ENCODE peak calls at places on chromosomes 1 and 21, in ten cellular contexts. One of them, this sample, is unnamed.
A peak's percentile ranks its signal among the peaks of the same experiment; 100 is the strongest.

GRCh38 chr21:33668180-33668579 is 25.9 kb downstream of the ITSN1 start:
- DNase-seq in heart left ventricle: no peak
- DNase-seq in cardiac muscle cell: no peak
- DNase-seq in left ventricle myocardium inferior: no peak
- DNase-seq in coronary artery: no peak
- DNase-seq in GM23338: no peak
- DNase-seq in dorsolateral prefrontal cortex: no peak
- DNase-seq in PC-3: no peak
- DNase-seq in gastrocnemius medialis: no peak
- DNase-seq in upper lobe of right lung: no peak
- DNase-seq in this sample: no peak

GRCh38 chr1:226881515-226882185 is 11.2 kb downstream of the PSEN2 start:
- DNase-seq in heart left ventricle: no peak
- DNase-seq in cardiac muscle cell: no peak
- DNase-seq in left ventricle myocardium inferior: no peak
- DNase-seq in coronary artery: no peak
- DNase-seq in GM23338: no peak
- DNase-seq in dorsolateral prefrontal cortex: no peak
- DNase-seq in PC-3: no peak
- DNase-seq in gastrocnemius medialis: no peak
- DNase-seq in upper lobe of right lung: no peak
- DNase-seq in this sample: no peak

GRCh38 chr1:185144233-185144632 is 12.5 kb downstream of the TRMT1L start:
- DNase-seq in heart left ventricle: no peak
- DNase-seq in cardiac muscle cell: no peak
- DNase-seq in left ventricle myocardium inferior: no peak
- DNase-seq in coronary artery: no peak
- DNase-seq in GM23338: no peak
- DNase-seq in dorsolateral prefrontal cortex: no peak
- DNase-seq in PC-3: peak; percentile 28
- DNase-seq in gastrocnemius medialis: no peak
- DNase-seq in upper lobe of right lung: no peak
- DNase-seq in this sample: peak; percentile 6

GRCh38 chr1:150567717-150568561 is 11.5 kb downstream of the MCL1 start:
- DNase-seq in heart left ventricle: peak; percentile 80
- DNase-seq in cardiac muscle cell: peak; percentile 82
- DNase-seq in left ventricle myocardium inferior: peak; percentile 75
- DNase-seq in coronary artery: peak; percentile 96
- DNase-seq in GM23338: peak; percentile 99
- DNase-seq in dorsolateral prefrontal cortex: no peak
- DNase-seq in PC-3: peak; percentile 93
- DNase-seq in gastrocnemius medialis: peak; percentile 89
- DNase-seq in upper lobe of right lung: peak; percentile 91
- DNase-seq in this sample: peak; percentile 87

GRCh38 chr1:204077979-204078696 is 5.2 kb downstream of the SOX13 start:
- DNase-seq in heart left ventricle: no peak
- DNase-seq in cardiac muscle cell: peak; percentile 87
- DNase-seq in left ventricle myocardium inferior: no peak
- DNase-seq in coronary artery: no peak
- DNase-seq in GM23338: peak; percentile 96
- DNase-seq in dorsolateral prefrontal cortex: no peak
- DNase-seq in PC-3: no peak
- DNase-seq in gastrocnemius medialis: no peak
- DNase-seq in upper lobe of right lung: peak; percentile 71
- DNase-seq in this sample: peak; percentile 84

GRCh38 chr1:205301220-205301821 is 20.2 kb downstream of the NUAK2 start:
- DNase-seq in heart left ventricle: no peak
- DNase-seq in cardiac muscle cell: peak; percentile 86
- DNase-seq in left ventricle myocardium inferior: no peak
- DNase-seq in coronary artery: no peak
- DNase-seq in GM23338: peak; percentile 100
- DNase-seq in dorsolateral prefrontal cortex: no peak
- DNase-seq in PC-3: peak; percentile 56
- DNase-seq in gastrocnemius medialis: no peak
- DNase-seq in upper lobe of right lung: peak; percentile 95
- DNase-seq in this sample: peak; percentile 84

GRCh38 chr1:33234131-33234530 is 22.2 kb upstream of the ZNF362 start:
- DNase-seq in heart left ventricle: no peak
- DNase-seq in cardiac muscle cell: no peak
- DNase-seq in left ventricle myocardium inferior: no peak
- DNase-seq in coronary artery: no peak
- DNase-seq in GM23338: no peak
- DNase-seq in dorsolateral prefrontal cortex: no peak
- DNase-seq in PC-3: no peak
- DNase-seq in gastrocnemius medialis: no peak
- DNase-seq in upper lobe of right lung: no peak
- DNase-seq in this sample: no peak

GRCh38 chr1:66576645-66577044 is 42.7 kb downstream of the SGIP1 start:
- DNase-seq in heart left ventricle: no peak
- DNase-seq in cardiac muscle cell: peak; percentile 28
- DNase-seq in left ventricle myocardium inferior: no peak
- DNase-seq in coronary artery: no peak
- DNase-seq in GM23338: no peak
- DNase-seq in dorsolateral prefrontal cortex: no peak
- DNase-seq in PC-3: no peak
- DNase-seq in gastrocnemius medialis: no peak
- DNase-seq in upper lobe of right lung: no peak
- DNase-seq in this sample: no peak

GRCh38 chr1:154179951-154180687 is 11.8 kb downstream of the TPM3 start:
- DNase-seq in heart left ventricle: no peak
- DNase-seq in cardiac muscle cell: no peak
- DNase-seq in left ventricle myocardium inferior: no peak
- DNase-seq in coronary artery: no peak
- DNase-seq in GM23338: peak; percentile 72
- DNase-seq in dorsolateral prefrontal cortex: no peak
- DNase-seq in PC-3: no peak
- DNase-seq in gastrocnemius medialis: no peak
- DNase-seq in upper lobe of right lung: no peak
- DNase-seq in this sample: no peak

GRCh38 chr1:18021242-18021641 is 86.4 kb upstream of the IGSF21 start:
- DNase-seq in heart left ventricle: no peak
- DNase-seq in cardiac muscle cell: no peak
- DNase-seq in left ventricle myocardium inferior: no peak
- DNase-seq in coronary artery: no peak
- DNase-seq in GM23338: no peak
- DNase-seq in dorsolateral prefrontal cortex: no peak
- DNase-seq in PC-3: no peak
- DNase-seq in gastrocnemius medialis: no peak
- DNase-seq in upper lobe of right lung: peak; percentile 6
- DNase-seq in this sample: no peak

GRCh38 chr1:230277201-230277771 is 148.8 kb downstream of the PGBD5 start:
- DNase-seq in heart left ventricle: no peak
- DNase-seq in cardiac muscle cell: no peak
- DNase-seq in left ventricle myocardium inferior: no peak
- DNase-seq in coronary artery: no peak
- DNase-seq in GM23338: peak; percentile 97
- DNase-seq in dorsolateral prefrontal cortex: no peak
- DNase-seq in PC-3: no peak
- DNase-seq in gastrocnemius medialis: no peak
- DNase-seq in upper lobe of right lung: peak; percentile 36
- DNase-seq in this sample: no peak

DNA sequence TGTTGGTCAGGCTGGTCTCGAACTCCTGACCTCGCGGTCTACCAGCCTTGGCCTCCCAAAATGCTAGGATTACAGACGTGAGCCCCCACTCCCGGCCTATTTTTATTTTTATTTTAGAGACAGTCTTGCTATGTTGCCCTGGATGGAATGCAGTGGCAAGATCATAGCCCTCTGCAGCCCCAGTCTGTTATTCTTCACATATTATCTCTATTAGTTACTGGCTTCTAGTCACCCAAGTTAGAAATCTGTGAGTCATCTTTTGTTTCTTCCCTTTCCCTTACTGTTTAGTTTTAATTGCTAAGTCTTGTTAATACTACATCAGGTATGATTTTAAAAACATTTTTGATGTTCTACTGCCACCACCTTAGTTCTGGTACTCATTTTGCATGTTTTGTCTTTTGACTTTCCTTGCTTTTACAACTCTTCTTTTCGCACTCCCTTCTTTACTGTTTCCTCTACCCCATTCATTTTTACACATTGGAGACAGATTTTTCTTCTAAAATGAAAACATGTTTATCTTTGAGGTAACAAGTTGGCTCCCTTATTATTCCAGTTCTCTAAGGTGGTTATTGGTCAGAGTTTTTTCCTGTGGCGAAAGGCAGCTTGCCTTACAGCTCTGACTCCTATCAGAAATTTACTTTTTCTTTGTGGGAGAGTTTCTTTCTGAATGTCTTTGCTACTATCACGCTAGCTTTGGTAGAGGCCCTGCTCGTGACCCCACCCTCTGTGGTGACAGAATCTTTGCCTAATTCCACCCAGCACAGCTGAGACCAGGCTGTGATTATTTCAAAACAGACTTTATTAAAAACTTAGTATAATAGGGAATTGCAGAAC is 19.5 kb downstream of the ZMYM4 start:
- DNase-seq in heart left ventricle: no peak
- DNase-seq in cardiac muscle cell: no peak
- DNase-seq in left ventricle myocardium inferior: no peak
- DNase-seq in coronary artery: no peak
- DNase-seq in GM23338: no peak
- DNase-seq in dorsolateral prefrontal cortex: no peak
- DNase-seq in PC-3: peak; percentile 31
- DNase-seq in gastrocnemius medialis: no peak
- DNase-seq in upper lobe of right lung: no peak
- DNase-seq in this sample: peak; percentile 24
- H3K27ac ChIP-seq in heart left ventricle: no peak overlapping the region
- H3K27ac ChIP-seq in cardiac muscle cell: peak overlapping the region; percentile 32
- H3K27ac ChIP-seq in left ventricle myocardium inferior: no peak overlapping the region
- H3K27ac ChIP-seq in coronary artery: no peak overlapping the region
- H3K27ac ChIP-seq in GM23338: peak overlapping the region; percentile 57
- H3K27ac ChIP-seq in dorsolateral prefrontal cortex: no peak overlapping the region
- H3K27ac ChIP-seq in PC-3: peak overlapping the region; percentile 28
- H3K27ac ChIP-seq in gastrocnemius medialis: no peak overlapping the region
- H3K27ac ChIP-seq in upper lobe of right lung: no peak overlapping the region
- H3K27ac ChIP-seq in this sample: no peak overlapping the region

GRCh38 chr1:234093107-234093506 is 188.6 kb downstream of the SLC35F3 start:
- DNase-seq in heart left ventricle: no peak
- DNase-seq in cardiac muscle cell: no peak
- DNase-seq in left ventricle myocardium inferior: no peak
- DNase-seq in coronary artery: no peak
- DNase-seq in GM23338: no peak
- DNase-seq in dorsolateral prefrontal cortex: no peak
- DNase-seq in PC-3: no peak
- DNase-seq in gastrocnemius medialis: no peak
- DNase-seq in upper lobe of right lung: no peak
- DNase-seq in this sample: no peak

GRCh38 chr1:234093741-234094140 is 189.3 kb downstream of the SLC35F3 start:
- DNase-seq in heart left ventricle: no peak
- DNase-seq in cardiac muscle cell: peak; percentile 26
- DNase-seq in left ventricle myocardium inferior: peak; percentile 54
- DNase-seq in coronary artery: no peak
- DNase-seq in GM23338: no peak
- DNase-seq in dorsolateral prefrontal cortex: no peak
- DNase-seq in PC-3: no peak
- DNase-seq in gastrocnemius medialis: peak; percentile 22
- DNase-seq in upper lobe of right lung: no peak
- DNase-seq in this sample: no peak

GRCh38 chr1:234091065-234091401 is 186.6 kb downstream of the SLC35F3 start:
- DNase-seq in heart left ventricle: no peak
- DNase-seq in cardiac muscle cell: no peak
- DNase-seq in left ventricle myocardium inferior: no peak
- DNase-seq in coronary artery: no peak
- DNase-seq in GM23338: no peak
- DNase-seq in dorsolateral prefrontal cortex: no peak
- DNase-seq in PC-3: no peak
- DNase-seq in gastrocnemius medialis: no peak
- DNase-seq in upper lobe of right lung: no peak
- DNase-seq in this sample: no peak

GRCh38 chr1:234090212-234091064 is 186.0 kb downstream of the SLC35F3 start:
- DNase-seq in heart left ventricle: no peak
- DNase-seq in cardiac muscle cell: no peak
- DNase-seq in left ventricle myocardium inferior: no peak
- DNase-seq in coronary artery: no peak
- DNase-seq in GM23338: no peak
- DNase-seq in dorsolateral prefrontal cortex: no peak
- DNase-seq in PC-3: no peak
- DNase-seq in gastrocnemius medialis: no peak
- DNase-seq in upper lobe of right lung: no peak
- DNase-seq in this sample: no peak

GRCh38 chr1:234089396-234089795 is 184.9 kb downstream of the SLC35F3 start:
- DNase-seq in heart left ventricle: no peak
- DNase-seq in cardiac muscle cell: no peak
- DNase-seq in left ventricle myocardium inferior: no peak
- DNase-seq in coronary artery: no peak
- DNase-seq in GM23338: peak; percentile 68
- DNase-seq in dorsolateral prefrontal cortex: no peak
- DNase-seq in PC-3: no peak
- DNase-seq in gastrocnemius medialis: no peak
- DNase-seq in upper lobe of right lung: no peak
- DNase-seq in this sample: no peak
- TF ChIP-seq CTCF in heart left ventricle: no peak
- TF ChIP-seq CTCF in cardiac muscle cell: no peak
- TF ChIP-seq CTCF in left ventricle myocardium inferior: no peak
- TF ChIP-seq CTCF in coronary artery: no peak
- TF ChIP-seq CTCF in GM23338: peak; percentile 61
- TF ChIP-seq CTCF in dorsolateral prefrontal cortex: no peak
- TF ChIP-seq CTCF in PC-3: peak; percentile 38
- TF ChIP-seq CTCF in gastrocnemius medialis: no peak
- TF ChIP-seq CTCF in upper lobe of right lung: no peak
- TF ChIP-seq CTCF in this sample: no peak

DNA sequence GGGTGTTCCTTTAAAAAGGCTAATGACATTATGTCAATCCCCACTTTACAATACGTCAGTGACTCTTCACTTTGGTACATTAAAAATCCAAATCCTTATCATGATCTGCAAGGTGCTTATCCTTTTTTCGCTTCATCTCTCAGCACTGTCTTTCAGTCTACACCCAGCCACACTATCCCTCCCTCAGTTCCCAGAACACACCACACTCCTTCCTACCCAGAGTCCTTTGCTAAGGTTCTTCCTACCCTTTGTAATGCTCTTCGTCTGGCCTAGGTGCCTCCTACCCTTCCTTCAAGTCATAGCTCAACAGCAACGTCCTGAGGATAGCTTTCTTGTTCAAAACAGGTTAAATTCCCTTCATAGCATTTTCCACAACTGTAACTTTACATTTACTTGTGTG is 152.6 kb downstream of the RERE start:
- DNase-seq in heart left ventricle: no peak
- DNase-seq in cardiac muscle cell: no peak
- DNase-seq in left ventricle myocardium inferior: no peak
- DNase-seq in coronary artery: no peak
- DNase-seq in GM23338: no peak
- DNase-seq in dorsolateral prefrontal cortex: no peak
- DNase-seq in PC-3: no peak
- DNase-seq in gastrocnemius medialis: no peak
- DNase-seq in upper lobe of right lung: no peak
- DNase-seq in this sample: no peak
- H3K27ac ChIP-seq in heart left ventricle: no peak overlapping the region
- H3K27ac ChIP-seq in cardiac muscle cell: no peak overlapping the region
- H3K27ac ChIP-seq in left ventricle myocardium inferior: peak overlapping the region; percentile 70
- H3K27ac ChIP-seq in coronary artery: no peak overlapping the region
- H3K27ac ChIP-seq in GM23338: no peak overlapping the region
- H3K27ac ChIP-seq in dorsolateral prefrontal cortex: no peak overlapping the region
- H3K27ac ChIP-seq in PC-3: no peak overlapping the region
- H3K27ac ChIP-seq in gastrocnemius medialis: no peak overlapping the region
- H3K27ac ChIP-seq in upper lobe of right lung: no peak overlapping the region
- H3K27ac ChIP-seq in this sample: no peak overlapping the region

GRCh38 chr1:79614762-79615161 is 608.2 kb upstream of the ADGRL4 start:
- DNase-seq in heart left ventricle: no peak
- DNase-seq in cardiac muscle cell: no peak
- DNase-seq in left ventricle myocardium inferior: no peak
- DNase-seq in coronary artery: no peak
- DNase-seq in GM23338: no peak
- DNase-seq in dorsolateral prefrontal cortex: no peak
- DNase-seq in PC-3: no peak
- DNase-seq in gastrocnemius medialis: no peak
- DNase-seq in upper lobe of right lung: no peak
- DNase-seq in this sample: no peak

GRCh38 chr1:79617777-79618176 is 611.2 kb upstream of the ADGRL4 start:
- DNase-seq in heart left ventricle: no peak
- DNase-seq in cardiac muscle cell: no peak
- DNase-seq in left ventricle myocardium inferior: no peak
- DNase-seq in coronary artery: no peak
- DNase-seq in GM23338: peak; percentile 31
- DNase-seq in dorsolateral prefrontal cortex: no peak
- DNase-seq in PC-3: peak; percentile 28
- DNase-seq in gastrocnemius medialis: no peak
- DNase-seq in upper lobe of right lung: no peak
- DNase-seq in this sample: no peak
- TF ChIP-seq CTCF in heart left ventricle: no peak
- TF ChIP-seq CTCF in cardiac muscle cell: peak; percentile 45
- TF ChIP-seq CTCF in left ventricle myocardium inferior: peak; percentile 14
- TF ChIP-seq CTCF in coronary artery: no peak
- TF ChIP-seq CTCF in GM23338: peak; percentile 55
- TF ChIP-seq CTCF in dorsolateral prefrontal cortex: no peak
- TF ChIP-seq CTCF in PC-3: peak; percentile 45
- TF ChIP-seq CTCF in gastrocnemius medialis: no peak
- TF ChIP-seq CTCF in upper lobe of right lung: no peak
- TF ChIP-seq CTCF in this sample: no peak